ENCODE peak calls at places on chromosomes 12 and 14, in eight cellular contexts. One of them, this sample, is unnamed.

GRCh38 chr14:58772061-58772604 is 134.4 kb downstream of the DACT1 start:
- DNase-seq in A172: no peak
- DNase-seq in EL: no peak
- DNase-seq in thoracic aorta: no peak
- DNase-seq in left colon: no peak
- DNase-seq in mucosa of gallbladder: no peak
- DNase-seq in astrocyte of the cerebellum: no peak
- DNase-seq in cerebellar cortex: no peak
- DNase-seq in this sample: no peak

GRCh38 chr12:91017043-91017442 is 12.3 kb upstream of the EPYC start:
- DNase-seq in left colon: no peak
- DNase-seq in thoracic aorta: no peak
- DNase-seq in A172: no peak
- DNase-seq in mucosa of gallbladder: no peak
- DNase-seq in cerebellar cortex: no peak
- DNase-seq in EL: no peak
- DNase-seq in astrocyte of the cerebellum: no peak
- DNase-seq in this sample: no peak

GRCh38 chr12:52032431-52032796 is 18.8 kb upstream of the NR4A1 start:
- DNase-seq in thoracic aorta: peak
- DNase-seq in cerebellar cortex: peak
- DNase-seq in left colon: peak
- DNase-seq in astrocyte of the cerebellum: peak
- DNase-seq in mucosa of gallbladder: peak
- DNase-seq in EL: no peak
- DNase-seq in A172: peak
- DNase-seq in this sample: peak

GRCh38 chr12:123091756-123092155 is 59.1 kb downstream of the PITPNM2 start:
- DNase-seq in thoracic aorta: no peak
- DNase-seq in left colon: no peak
- DNase-seq in EL: no peak
- DNase-seq in A172: no peak
- DNase-seq in astrocyte of the cerebellum: no peak
- DNase-seq in mucosa of gallbladder: no peak
- DNase-seq in cerebellar cortex: no peak
- DNase-seq in this sample: no peak

GRCh38 chr12:26435005-26435404 is 239.6 kb downstream of the SSPN start:
- DNase-seq in cerebellar cortex: no peak
- DNase-seq in EL: no peak
- DNase-seq in left colon: no peak
- DNase-seq in thoracic aorta: no peak
- DNase-seq in A172: no peak
- DNase-seq in mucosa of gallbladder: no peak
- DNase-seq in astrocyte of the cerebellum: no peak
- DNase-seq in this sample: no peak

GRCh38 chr12:44677724-44678123 is 198.4 kb downstream of the NELL2 start:
- DNase-seq in mucosa of gallbladder: no peak
- DNase-seq in A172: peak
- DNase-seq in left colon: no peak
- DNase-seq in astrocyte of the cerebellum: no peak
- DNase-seq in thoracic aorta: no peak
- DNase-seq in cerebellar cortex: no peak
- DNase-seq in EL: no peak
- DNase-seq in this sample: no peak

GRCh38 chr12:111033281-111034147 is 113.1 kb upstream of the MYL2 start:
- DNase-seq in mucosa of gallbladder: no peak
- DNase-seq in A172: no peak
- DNase-seq in EL: no peak
- DNase-seq in thoracic aorta: no peak
- DNase-seq in left colon: no peak
- DNase-seq in cerebellar cortex: no peak
- DNase-seq in astrocyte of the cerebellum: no peak
- DNase-seq in this sample: no peak

GRCh38 chr14:103748539-103748867 is 32.9 kb downstream of the ZFYVE21 start:
- DNase-seq in thoracic aorta: no peak
- DNase-seq in astrocyte of the cerebellum: no peak
- DNase-seq in cerebellar cortex: no peak
- DNase-seq in EL: no peak
- DNase-seq in left colon: no peak
- DNase-seq in A172: no peak
- DNase-seq in mucosa of gallbladder: no peak
- DNase-seq in this sample: peak

GRCh38 chr14:64636208-64636979 is 67.8 kb upstream of the PLEKHG3 start:
- DNase-seq in thoracic aorta: no peak
- DNase-seq in A172: peak
- DNase-seq in left colon: peak
- DNase-seq in astrocyte of the cerebellum: no peak
- DNase-seq in cerebellar cortex: peak
- DNase-seq in mucosa of gallbladder: peak
- DNase-seq in EL: peak
- DNase-seq in this sample: peak